ENCODE peak calls at places on chromosome 17, in seven cellular contexts. One of them, this sample, is unnamed.
A peak's percentile ranks its signal among the peaks of the same experiment; 100 is the strongest.

GRCh38 chr17:38912221-38912813 is 13.1 kb upstream of the LASP1NB start:
- DNase-seq in tibial nerve: peak; percentile 23
- DNase-seq in IMR-90: no peak
- DNase-seq in cardiac muscle cell: no peak
- DNase-seq in stomach: peak; percentile 52
- DNase-seq in transverse colon: peak; percentile 50
- DNase-seq in Caco-2: no peak
- DNase-seq in this sample: no peak

GRCh38 chr17:16463341-16464000 is 28.5 kb downstream of the LRRC75A start:
- DNase-seq in tibial nerve: no peak
- DNase-seq in stomach: peak; percentile 75
- DNase-seq in Caco-2: no peak
- DNase-seq in transverse colon: peak; percentile 90
- DNase-seq in IMR-90: peak; percentile 59
- DNase-seq in cardiac muscle cell: peak; percentile 42
- DNase-seq in this sample: no peak

GRCh38 chr17:73334771-73335513 is 23.1 kb upstream of the CDC42EP4 start:
- DNase-seq in stomach: peak; percentile 44
- DNase-seq in Caco-2: no peak
- DNase-seq in cardiac muscle cell: no peak
- DNase-seq in transverse colon: peak; percentile 26
- DNase-seq in tibial nerve: no peak
- DNase-seq in IMR-90: no peak
- DNase-seq in this sample: no peak

GRCh38 chr17:14768923-14769322 is 468.0 kb downstream of the HS3ST3B1 start:
- DNase-seq in IMR-90: no peak
- DNase-seq in cardiac muscle cell: no peak
- DNase-seq in stomach: no peak
- DNase-seq in Caco-2: no peak
- DNase-seq in transverse colon: no peak
- DNase-seq in tibial nerve: no peak
- DNase-seq in this sample: no peak

GRCh38 chr17:50274142-50274944 is at the start of gene TMEM92:
- DNase-seq in cardiac muscle cell: peak; percentile 88
- DNase-seq in transverse colon: peak; percentile 81
- DNase-seq in stomach: peak; percentile 89
- DNase-seq in IMR-90: no peak
- DNase-seq in Caco-2: peak; percentile 94
- DNase-seq in tibial nerve: no peak
- DNase-seq in this sample: no peak

GRCh38 chr17:65028537-65028843 is 28.1 kb downstream of the GNA13 start:
- DNase-seq in IMR-90: no peak
- DNase-seq in Caco-2: no peak
- DNase-seq in cardiac muscle cell: no peak
- DNase-seq in stomach: no peak
- DNase-seq in transverse colon: no peak
- DNase-seq in tibial nerve: no peak
- DNase-seq in this sample: no peak

GRCh38 chr17:75684924-75685323 is 17.8 kb downstream of the SAP30BP start:
- DNase-seq in tibial nerve: no peak
- DNase-seq in IMR-90: no peak
- DNase-seq in transverse colon: peak; percentile 63
- DNase-seq in Caco-2: peak; percentile 58
- DNase-seq in stomach: peak; percentile 58
- DNase-seq in cardiac muscle cell: no peak
- DNase-seq in this sample: no peak

GRCh38 chr17:34613064-34614019 is 34.0 kb downstream of the TMEM132E start:
- DNase-seq in Caco-2: no peak
- DNase-seq in cardiac muscle cell: peak; percentile 67
- DNase-seq in tibial nerve: no peak
- DNase-seq in transverse colon: no peak
- DNase-seq in IMR-90: no peak
- DNase-seq in stomach: no peak
- DNase-seq in this sample: no peak

GRCh38 chr17:19867654-19868395 is at the start of gene ULK2:
- DNase-seq in tibial nerve: no peak
- DNase-seq in IMR-90: peak; percentile 69
- DNase-seq in stomach: peak; percentile 68
- DNase-seq in cardiac muscle cell: peak; percentile 79
- DNase-seq in transverse colon: peak; percentile 56
- DNase-seq in Caco-2: peak; percentile 66
- DNase-seq in this sample: peak; percentile 83

GRCh38 chr17:20852541-20853370 is 190.1 kb downstream of the USP22 start:
- DNase-seq in stomach: no peak
- DNase-seq in tibial nerve: no peak
- DNase-seq in Caco-2: peak; percentile 70
- DNase-seq in IMR-90: no peak
- DNase-seq in cardiac muscle cell: peak; percentile 69
- DNase-seq in transverse colon: peak; percentile 14
- DNase-seq in this sample: no peak

GRCh38 chr17:68732301-68732749 is 131.2 kb upstream of the FAM20A start:
- DNase-seq in transverse colon: no peak
- DNase-seq in cardiac muscle cell: no peak
- DNase-seq in stomach: no peak
- DNase-seq in Caco-2: peak; percentile 17
- DNase-seq in tibial nerve: no peak
- DNase-seq in IMR-90: no peak
- DNase-seq in this sample: no peak

GRCh38 chr17:44095647-44096496 is 25.3 kb downstream of the G6PC3 start:
- DNase-seq in stomach: no peak
- DNase-seq in cardiac muscle cell: peak; percentile 89
- DNase-seq in Caco-2: peak; percentile 67
- DNase-seq in transverse colon: peak; percentile 58
- DNase-seq in IMR-90: peak; percentile 93
- DNase-seq in tibial nerve: no peak
- DNase-seq in this sample: no peak

GRCh38 chr17:78180083-78180482 is 6.8 kb downstream of the TK1 start:
- DNase-seq in tibial nerve: no peak
- DNase-seq in cardiac muscle cell: no peak
- DNase-seq in stomach: no peak
- DNase-seq in transverse colon: no peak
- DNase-seq in Caco-2: no peak
- DNase-seq in IMR-90: peak; percentile 50
- DNase-seq in this sample: no peak

GRCh38 chr17:19874256-19874655 is 6.5 kb upstream of the ULK2 start:
- DNase-seq in cardiac muscle cell: no peak
- DNase-seq in transverse colon: no peak
- DNase-seq in tibial nerve: no peak
- DNase-seq in Caco-2: no peak
- DNase-seq in stomach: no peak
- DNase-seq in IMR-90: no peak
- DNase-seq in this sample: no peak

GRCh38 chr17:11608396-11608795 is 10.1 kb downstream of the DNAH9 start:
- DNase-seq in transverse colon: peak; percentile 62
- DNase-seq in IMR-90: no peak
- DNase-seq in tibial nerve: peak; percentile 40
- DNase-seq in stomach: peak; percentile 30
- DNase-seq in cardiac muscle cell: peak; percentile 22
- DNase-seq in Caco-2: peak; percentile 24
- DNase-seq in this sample: no peak

GRCh38 chr17:1467898-1468492 is 12.0 kb upstream of the CRK start:
- DNase-seq in tibial nerve: no peak
- DNase-seq in transverse colon: no peak
- DNase-seq in IMR-90: no peak
- DNase-seq in cardiac muscle cell: no peak
- DNase-seq in Caco-2: peak; percentile 89
- DNase-seq in stomach: no peak
- DNase-seq in this sample: no peak

GRCh38 chr17:10357768-10358167 is 15.0 kb downstream of the MYH13 start:
- DNase-seq in cardiac muscle cell: no peak
- DNase-seq in IMR-90: no peak
- DNase-seq in tibial nerve: no peak
- DNase-seq in transverse colon: no peak
- DNase-seq in Caco-2: peak; percentile 27
- DNase-seq in stomach: no peak
- DNase-seq in this sample: peak; percentile 38

GRCh38 chr17:49349535-49349934 is 12.5 kb downstream of the ZNF652 start:
- DNase-seq in cardiac muscle cell: no peak
- DNase-seq in Caco-2: no peak
- DNase-seq in stomach: no peak
- DNase-seq in transverse colon: no peak
- DNase-seq in IMR-90: no peak
- DNase-seq in tibial nerve: no peak
- DNase-seq in this sample: no peak

GRCh38 chr17:79840204-79840988 is 1.2 kb upstream of the CBX4 start:
- DNase-seq in tibial nerve: peak; percentile 65
- DNase-seq in cardiac muscle cell: peak; percentile 44
- DNase-seq in stomach: peak; percentile 75
- DNase-seq in IMR-90: peak; percentile 31
- DNase-seq in Caco-2: peak; percentile 92
- DNase-seq in transverse colon: peak; percentile 67
- DNase-seq in this sample: no peak

GRCh38 chr17:71084838-71085237 is 915.5 kb downstream of the KCNJ2 start:
- DNase-seq in IMR-90: no peak
- DNase-seq in stomach: no peak
- DNase-seq in transverse colon: no peak
- DNase-seq in cardiac muscle cell: no peak
- DNase-seq in Caco-2: no peak
- DNase-seq in tibial nerve: no peak
- DNase-seq in this sample: no peak

GRCh38 chr17:71081666-71082065 is 912.3 kb downstream of the KCNJ2 start:
- DNase-seq in Caco-2: no peak
- DNase-seq in cardiac muscle cell: no peak
- DNase-seq in stomach: no peak
- DNase-seq in IMR-90: no peak
- DNase-seq in transverse colon: no peak
- DNase-seq in tibial nerve: no peak
- DNase-seq in this sample: no peak

GRCh38 chr17:71084219-71084618 is 914.9 kb downstream of the KCNJ2 start:
- DNase-seq in IMR-90: peak; percentile 22
- DNase-seq in stomach: peak; percentile 42
- DNase-seq in Caco-2: peak; percentile 62
- DNase-seq in transverse colon: peak; percentile 46
- DNase-seq in cardiac muscle cell: peak; percentile 72
- DNase-seq in tibial nerve: no peak
- DNase-seq in this sample: no peak

GRCh38 chr17:71080937-71081336 is 911.6 kb downstream of the KCNJ2 start:
- DNase-seq in tibial nerve: no peak
- DNase-seq in cardiac muscle cell: no peak
- DNase-seq in Caco-2: no peak
- DNase-seq in stomach: no peak
- DNase-seq in IMR-90: no peak
- DNase-seq in transverse colon: no peak
- DNase-seq in this sample: no peak

DNA sequence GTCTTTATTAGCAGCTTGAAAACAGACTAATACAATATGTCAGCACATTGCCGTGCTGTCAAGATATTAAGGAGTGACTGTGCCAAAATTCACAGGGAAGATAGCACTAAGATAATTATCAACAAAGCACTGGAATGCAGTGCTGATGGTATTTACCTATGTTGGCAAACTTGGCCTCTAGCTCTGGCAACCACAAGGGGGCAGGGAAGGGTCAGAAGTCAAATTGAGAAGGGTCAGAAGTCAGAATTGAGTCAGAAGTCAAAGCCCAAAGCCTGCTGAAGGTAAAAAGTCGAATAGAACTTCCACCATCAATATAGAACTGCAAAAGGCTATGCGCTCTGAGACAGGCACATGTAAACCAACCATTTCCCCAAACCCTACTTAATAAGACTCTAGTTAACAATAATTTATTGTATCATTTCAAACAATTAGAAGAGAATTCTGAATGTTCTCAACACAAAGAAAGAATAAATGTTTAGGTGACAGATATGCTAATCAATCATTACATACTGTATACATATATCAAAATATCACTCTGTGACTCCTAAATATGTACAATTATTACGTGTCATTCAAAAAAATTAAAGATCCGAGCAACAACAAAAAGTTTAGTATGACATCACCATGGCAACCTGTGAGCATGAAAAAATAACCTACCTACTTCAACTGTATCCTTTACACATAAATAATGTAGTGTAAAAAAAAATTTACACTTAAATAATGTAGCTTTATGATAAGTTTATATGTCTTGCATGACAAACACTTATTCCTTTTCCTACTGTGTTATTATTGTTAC is 916.1 kb downstream of the KCNJ2 start:
- DNase-seq in cardiac muscle cell: peak; percentile 60
- DNase-seq in IMR-90: no peak
- DNase-seq in Caco-2: peak; percentile 61
- DNase-seq in tibial nerve: no peak
- DNase-seq in transverse colon: peak; percentile 14
- DNase-seq in stomach: peak; percentile 27
- DNase-seq in this sample: no peak
- TF ChIP-seq CTCF in cardiac muscle cell: peak; percentile 38
- TF ChIP-seq CTCF in IMR-90: peak; percentile 16
- TF ChIP-seq CTCF in Caco-2: peak; percentile 76
- TF ChIP-seq CTCF in tibial nerve: no peak
- TF ChIP-seq CTCF in transverse colon: peak; percentile 11
- TF ChIP-seq CTCF in stomach: no peak
- TF ChIP-seq CTCF in this sample: peak; percentile 49

DNA sequence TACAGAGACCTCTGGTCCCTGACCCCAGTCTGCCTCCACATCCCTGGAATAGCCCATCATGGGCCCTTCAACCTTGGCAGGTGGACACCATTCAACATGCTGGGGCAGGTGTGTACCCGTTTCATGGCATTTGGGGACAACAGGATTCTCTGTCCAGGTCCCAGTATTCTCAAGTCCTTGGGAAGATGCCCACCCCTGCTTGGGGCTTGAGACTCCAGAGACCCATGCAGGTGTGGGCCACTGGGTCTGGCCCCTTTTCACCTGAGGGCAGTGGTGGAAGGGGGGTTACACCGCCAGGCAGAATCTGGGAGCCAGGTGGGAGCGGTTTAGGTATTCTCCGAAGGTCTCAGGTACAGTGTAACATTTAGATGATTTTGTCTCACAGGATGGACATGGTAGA is 37.1 kb upstream of the KSR1 start:
- DNase-seq in IMR-90: no peak
- DNase-seq in transverse colon: no peak
- DNase-seq in stomach: no peak
- DNase-seq in tibial nerve: no peak
- DNase-seq in Caco-2: no peak
- DNase-seq in cardiac muscle cell: no peak
- DNase-seq in this sample: no peak
- H3K4me3 ChIP-seq in IMR-90: no peak overlapping the region
- H3K4me3 ChIP-seq in transverse colon: no peak overlapping the region
- H3K4me3 ChIP-seq in stomach: no peak overlapping the region
- H3K4me3 ChIP-seq in tibial nerve: no peak overlapping the region
- H3K4me3 ChIP-seq in Caco-2: no peak overlapping the region
- H3K4me3 ChIP-seq in cardiac muscle cell: no peak overlapping the region
- H3K4me3 ChIP-seq in this sample: no peak overlapping the region

DNA sequence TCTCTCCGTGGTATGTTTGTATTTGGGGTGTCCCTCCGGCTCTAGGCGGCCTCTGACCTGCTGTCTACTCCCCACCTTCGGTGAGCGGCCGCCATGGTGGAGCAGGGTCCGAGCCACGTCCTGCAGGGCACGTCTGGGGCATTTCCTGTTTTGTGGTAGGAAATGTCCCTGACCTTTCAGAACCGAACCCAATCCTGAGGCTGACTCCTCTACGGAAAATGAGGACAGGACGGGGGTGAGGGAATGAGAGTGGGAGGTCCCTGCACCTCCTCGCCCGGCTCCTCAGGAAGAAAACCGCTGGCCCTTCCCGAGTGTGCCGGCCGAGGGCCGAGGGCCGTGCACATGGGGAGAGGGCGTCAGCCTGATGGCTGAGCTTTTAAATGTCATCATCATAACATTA is 45.8 kb downstream of the WDR45B start:
- DNase-seq in tibial nerve: no peak
- DNase-seq in cardiac muscle cell: no peak
- DNase-seq in Caco-2: no peak
- DNase-seq in IMR-90: no peak
- DNase-seq in transverse colon: no peak
- DNase-seq in stomach: no peak
- DNase-seq in this sample: no peak
- H3K36me3 ChIP-seq in tibial nerve: peaks cover 4% of the 10 kb centered on the region
- H3K36me3 ChIP-seq in cardiac muscle cell: peaks cover 32% of the 10 kb centered on the region
- H3K36me3 ChIP-seq in Caco-2: peaks cover 3% of the 10 kb centered on the region
- H3K36me3 ChIP-seq in IMR-90: peaks cover 68% of the 10 kb centered on the region
- H3K36me3 ChIP-seq in transverse colon: no peaks in the 10 kb centered on the region
- H3K36me3 ChIP-seq in stomach: peaks cover 89% of the 10 kb centered on the region
- H3K36me3 ChIP-seq in this sample: peaks cover 42% of the 10 kb centered on the region

GRCh38 chr17:28366605-28367004 is 1.6 kb upstream of the SEBOX start:
- DNase-seq in Caco-2: peak; percentile 46
- DNase-seq in transverse colon: no peak
- DNase-seq in IMR-90: no peak
- DNase-seq in cardiac muscle cell: no peak
- DNase-seq in tibial nerve: no peak
- DNase-seq in stomach: no peak
- DNase-seq in this sample: no peak
- TF ChIP-seq CTCF in Caco-2: peak; percentile 10
- TF ChIP-seq CTCF in transverse colon: no peak
- TF ChIP-seq CTCF in IMR-90: no peak
- TF ChIP-seq CTCF in cardiac muscle cell: no peak
- TF ChIP-seq CTCF in tibial nerve: no peak
- TF ChIP-seq CTCF in stomach: no peak
- TF ChIP-seq CTCF in this sample: no peak

This sample was measured in GM06990.